ENCODE peak calls at places on chromosomes 12 and 14, in seven cellular contexts. Z is colonic mucosa, N is transverse colon, J is esophagus muscularis mucosa, C is foreskin keratinocyte, S is gastrocnemius medialis, Y is HepG2. Q is an unnamed sample. For H3K27me3, the result is how much of the 10 kb centered on the place peaks cover.

GRCh38 chr14:91417983-91418386 is 365 bp upstream of the CCDC88C start:
- DNase-seq in C (no peak), Z (no peak), N (peak), J (no peak), Y (peak), S (no peak), Q (no peak)

GRCh38 chr12:15601210-15601800 is 187.9 kb downstream of the EPS8 start:
- DNase-seq in C (peak), Y (no peak), S (no peak), J (no peak), N (no peak), Z (no peak), Q (peak)

GRCh38 chr12:47891356-47891755 is 13.4 kb downstream of the VDR start:
- DNase-seq in Z (no peak), Y (no peak), S (no peak), C (no peak), J (no peak), N (no peak), Q (no peak)

GRCh38 chr12:107590369-107591094 is 95.1 kb upstream of the PWP1 start:
- DNase-seq in C (no peak), J (no peak), N (no peak), Z (no peak), Y (no peak), S (no peak), Q (no peak)

GRCh38 chr12:92034858-92035401 is 110.7 kb downstream of the BTG1 start:
- DNase-seq in Z (peak), N (peak), Y (peak), J (peak), C (peak), S (peak), Q (peak)

GRCh38 chr14:25862068-25862467 is 735.8 kb downstream of the NOVA1 start:
- DNase-seq in C (no peak), Z (no peak), J (no peak), Y (no peak), S (no peak), N (no peak), Q (no peak)

GRCh38 chr12:88011755-88012154 is 17.4 kb downstream of the C12orf50 start:
- DNase-seq in Y (no peak), J (no peak), N (no peak), Z (no peak), C (no peak), S (no peak), Q (no peak)

GRCh38 chr14:24179961-24180726 is 8.3 kb downstream of the REC8 start:
- DNase-seq in Y (no peak), N (no peak), C (no peak), J (no peak), S (no peak), Z (no peak), Q (peak)

GRCh38 chr14:42110167-42110566 is 503.5 kb downstream of the LRFN5 start:
- DNase-seq in S (no peak), Z (no peak), J (no peak), Y (peak), N (no peak), C (peak), Q (peak)

DNA sequence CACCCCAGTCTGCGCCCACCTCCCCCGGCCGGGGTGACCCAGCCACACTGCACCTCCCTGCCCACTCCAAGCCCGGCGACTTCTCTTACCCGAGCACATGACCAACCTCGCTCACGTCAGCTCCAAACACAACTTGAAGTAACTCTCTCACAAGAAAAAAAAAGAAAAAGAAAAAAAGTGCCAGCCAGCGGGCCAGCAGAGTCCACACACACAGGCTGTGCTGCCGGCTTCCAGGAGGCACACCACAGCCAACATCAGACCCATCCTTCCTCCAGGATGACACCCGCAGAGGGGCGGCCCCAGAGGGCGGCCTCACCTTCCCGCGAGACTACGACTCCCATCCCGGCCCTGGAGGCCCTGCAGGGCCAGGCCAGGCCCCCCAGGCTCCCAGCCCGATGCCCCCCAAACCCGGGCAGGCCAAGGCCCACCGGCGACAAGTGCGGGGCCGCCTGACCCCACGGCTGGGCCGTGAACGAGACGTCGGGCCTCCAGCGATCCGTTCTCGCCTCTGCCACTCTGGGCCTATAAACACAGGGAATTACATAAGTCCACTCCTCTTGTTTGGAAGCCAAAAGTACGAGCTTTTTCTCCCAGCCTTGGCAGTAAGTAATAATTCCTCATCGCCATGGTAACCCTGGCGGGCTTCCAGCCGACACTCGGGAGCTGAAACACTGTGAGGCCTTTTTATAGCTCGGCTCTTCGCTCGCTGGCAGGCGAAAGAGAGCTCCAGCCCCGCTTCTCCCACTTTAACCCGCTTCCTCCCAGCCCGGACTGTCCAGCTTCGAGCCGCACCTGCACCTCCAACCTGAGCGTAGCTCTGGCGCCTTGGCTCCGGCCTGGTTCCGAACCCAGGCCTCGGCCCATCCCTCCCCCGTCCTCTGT is 49.1 kb downstream of the NCOR2 start:
- DNase-seq in J (peak), N (peak), S (peak), Y (peak), C (peak), Z (peak), Q (peak)
- H3K27ac ChIP-seq in J (peak), N (peak), S (peak), Y (peak), C (peak), Z (peak), Q (peak)

GRCh38 chr12:109305547-109305946 is 3.5 kb downstream of the FOXN4 start:
- DNase-seq in N (no peak), Y (no peak), Z (no peak), J (no peak), S (no peak), C (no peak), Q (no peak)

GRCh38 chr12:109304485-109304884 is 4.6 kb downstream of the FOXN4 start:
- DNase-seq in S (no peak), N (no peak), C (no peak), J (no peak), Z (no peak), Y (no peak), Q (no peak)

GRCh38 chr12:109309441-109310246 is 560 bp upstream of the FOXN4 start:
- DNase-seq in J (no peak), S (no peak), C (no peak), Z (no peak), Y (no peak), N (no peak), Q (no peak)

GRCh38 chr12:109308534-109309440 is at the start of gene FOXN4:
- DNase-seq in J (no peak), Y (no peak), C (no peak), Z (no peak), N (no peak), S (no peak), Q (no peak)

DNA sequence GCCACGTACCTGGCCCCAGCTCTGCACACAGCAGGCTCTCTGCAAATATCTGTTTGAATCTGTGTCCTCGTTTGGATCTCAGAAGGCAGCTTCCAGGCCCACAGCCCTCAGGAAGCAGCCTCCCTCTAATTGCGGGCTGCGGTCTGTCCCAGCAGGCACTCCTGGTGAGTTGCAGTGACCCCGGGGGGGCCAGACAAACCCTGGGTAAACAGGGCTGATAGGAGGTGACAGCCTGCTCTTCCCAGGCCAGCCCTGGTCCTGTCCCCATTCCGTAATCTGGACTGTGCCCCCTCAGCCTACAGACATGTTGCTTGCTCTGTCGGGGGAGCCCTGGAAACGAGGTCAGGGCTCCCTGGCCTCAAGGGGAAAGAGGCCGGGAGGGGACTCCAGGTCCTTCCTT is 2.0 kb downstream of the FOXN4 start:
- DNase-seq in Y (peak), J (no peak), Z (no peak), S (no peak), N (no peak), C (no peak), Q (no peak)
- H3K27me3 ChIP-seq in Y (half or more), J (under half), Z (under half), S (under half), N (half or more), C (half or more), Q (half or more)

DNA sequence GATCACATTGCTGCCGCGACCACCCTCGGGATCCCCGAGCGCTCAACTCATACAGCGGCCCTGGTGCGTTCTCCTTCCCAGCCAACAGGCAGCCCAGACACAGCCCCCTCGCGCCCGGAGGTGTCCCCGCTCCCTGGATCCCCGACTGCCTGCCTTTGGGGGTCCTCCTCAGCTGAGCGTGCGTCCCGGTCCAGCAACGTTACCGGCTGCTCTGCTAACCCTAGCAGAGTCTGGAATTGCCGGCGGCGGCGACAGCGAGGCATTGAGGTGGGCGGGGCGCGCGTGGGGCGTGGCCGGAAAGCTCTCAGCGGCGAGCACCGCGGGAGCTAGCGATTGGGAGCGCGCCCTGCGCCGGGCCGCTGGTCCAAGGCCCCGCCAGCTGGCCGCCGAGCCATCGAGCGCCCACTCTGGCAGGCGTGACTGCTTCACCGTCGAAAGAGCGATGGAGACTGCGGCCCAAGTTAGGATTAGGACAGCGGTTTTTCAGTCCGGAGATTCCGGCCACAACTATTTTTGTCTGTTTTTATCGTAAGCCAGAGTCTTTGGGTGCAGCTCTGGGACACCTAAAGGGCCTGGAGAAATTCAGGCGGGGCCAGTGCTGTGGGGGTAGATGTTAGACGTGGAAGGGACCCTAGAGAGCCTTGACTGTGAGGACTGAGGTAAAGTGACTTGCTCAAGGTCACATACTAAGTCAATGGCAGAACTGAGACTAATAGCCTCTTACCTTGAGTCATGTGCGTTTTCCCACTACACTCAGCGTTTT is at the start of gene HEATR5A:
- DNase-seq in S (peak), Z (peak), J (peak), N (peak), C (peak), Y (peak), Q (peak)
- TF ChIP-seq CTCF in S (peak), Z (no peak), J (no peak), N (peak), C (peak), Y (peak), Q (peak)

DNA sequence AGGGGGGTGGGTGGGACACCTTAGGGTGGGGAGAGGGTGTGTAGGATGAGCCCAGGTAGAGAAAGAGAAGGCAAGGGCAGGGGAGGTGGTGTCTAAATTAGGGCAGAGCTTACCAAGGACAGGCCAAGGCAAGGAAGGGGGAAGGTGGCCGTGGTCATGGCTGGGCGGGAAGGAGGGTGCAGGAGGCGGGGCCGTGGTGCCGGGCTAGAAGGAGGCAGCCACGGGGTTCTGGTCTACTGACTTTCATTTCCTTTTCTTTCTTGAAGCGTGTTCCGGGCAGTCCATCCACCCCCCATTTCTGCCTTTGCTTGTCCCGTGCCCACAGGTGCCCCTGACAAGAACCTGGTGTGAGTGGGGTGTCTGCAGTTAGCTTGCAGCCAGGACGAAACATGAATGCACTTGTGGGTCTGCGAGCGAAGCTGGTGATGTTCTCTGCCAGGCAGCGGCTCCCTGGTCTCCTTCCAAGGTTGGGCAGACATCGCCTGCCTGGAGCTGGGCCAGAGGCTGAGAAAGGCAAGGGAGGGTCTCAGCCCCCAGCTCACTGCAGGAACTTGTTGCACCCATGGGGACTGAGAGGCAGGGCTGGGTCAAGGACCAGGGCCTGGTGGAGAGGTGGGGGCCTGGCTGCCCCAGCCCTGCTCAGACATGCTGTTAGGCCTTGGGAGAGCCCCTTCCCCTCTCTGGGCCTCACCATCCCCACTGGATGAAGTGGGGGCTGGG is 58.2 kb downstream of the KIF26A start:
- DNase-seq in C (no peak), N (no peak), J (no peak), Z (no peak), S (no peak), Y (no peak), Q (no peak)
- H3K27ac ChIP-seq in C (no peak), N (no peak), J (no peak), Z (no peak), S (no peak), Y (no peak), Q (no peak)